ENCODE peak calls at places on chromosomes 7 and 10, in seven cellular contexts. R is astrocyte of the spinal cord, C is upper lobe of right lung, U is endothelial cell, I is OCI-LY7, N is MCF 10A, S is neural crest cell. B is an unnamed sample.

GRCh38 chr7:33852838-33853237 is 52.5 kb upstream of the BMPER start:
- DNase-seq in S (no peak), I (no peak), R (no peak), C (no peak), U (no peak), N (no peak), B (no peak)

GRCh38 chr10:43855667-43856210 is 207.1 kb upstream of the ZNF32 start:
- DNase-seq in U (no peak), N (no peak), R (no peak), I (no peak), S (no peak), C (no peak), B (no peak)

GRCh38 chr7:147170341-147171012 is 1053.9 kb downstream of the CNTNAP2 start:
- DNase-seq in S (no peak), N (no peak), I (no peak), R (no peak), U (no peak), C (no peak), B (no peak)

GRCh38 chr10:21363753-21364104 is 161.8 kb downstream of the SKIDA1 start:
- DNase-seq in I (no peak), S (no peak), R (no peak), N (peak), U (no peak), C (no peak), B (no peak)

GRCh38 chr7:4100148-4100547 is 581.9 kb upstream of the FOXK1 start:
- DNase-seq in U (no peak), C (no peak), I (no peak), N (no peak), R (no peak), S (no peak), B (no peak)

GRCh38 chr7:98982686-98983085 is 104.4 kb downstream of the TRRAP start:
- DNase-seq in S (no peak), R (no peak), C (peak), U (no peak), N (no peak), I (no peak), B (no peak)

GRCh38 chr10:114915294-114915693 is 22.7 kb upstream of the TRUB1 start:
- DNase-seq in R (no peak), S (no peak), I (no peak), U (no peak), N (no peak), C (no peak), B (no peak)

GRCh38 chr7:41503438-41503837 is 199.5 kb downstream of the INHBA start:
- DNase-seq in S (no peak), N (no peak), I (no peak), R (peak), C (no peak), U (no peak), B (no peak)

GRCh38 chr10:122849090-122849489 is 3.4 kb upstream of the CUZD1 start:
- DNase-seq in C (no peak), R (no peak), N (peak), S (no peak), I (no peak), U (no peak), B (no peak)

GRCh38 chr10:59383436-59383835 is 21.1 kb upstream of the FAM13C start:
- DNase-seq in C (no peak), R (no peak), S (no peak), U (no peak), I (no peak), N (no peak), B (no peak)

GRCh38 chr7:129544700-129545099 is 42.4 kb downstream of the SMKR1 start:
- DNase-seq in S (no peak), C (no peak), R (no peak), U (no peak), N (no peak), I (no peak), B (no peak)

GRCh38 chr10:104779701-104780100 is 138.6 kb downstream of the SORCS3 start:
- DNase-seq in I (no peak), N (no peak), R (no peak), C (no peak), S (no peak), U (no peak), B (no peak)

GRCh38 chr10:29794776-29795635 is 160.2 kb upstream of the SVIL start:
- DNase-seq in U (no peak), S (no peak), N (no peak), R (peak), C (no peak), I (no peak), B (no peak)

GRCh38 chr10:55550241-55550640 is 749.2 kb upstream of the PCDH15 start:
- DNase-seq in U (no peak), C (no peak), I (no peak), N (peak), R (peak), S (no peak), B (no peak)

GRCh38 chr7:28745351-28745750 is 212.8 kb downstream of the TRIL start:
- DNase-seq in C (no peak), I (no peak), N (no peak), S (no peak), R (no peak), U (no peak), B (no peak)

GRCh38 chr7:3482147-3482921 is 181.3 kb downstream of the SDK1 start:
- DNase-seq in S (peak), I (peak), R (peak), C (no peak), N (peak), U (peak), B (no peak)

GRCh38 chr7:149468208-149468607 is 7.3 kb upstream of the ZNF777 start:
- DNase-seq in U (no peak), I (no peak), C (no peak), S (no peak), N (peak), R (peak), B (no peak)

GRCh38 chr10:52890281-52890680 is 117.7 kb upstream of the MBL2 start:
- DNase-seq in S (no peak), I (no peak), N (no peak), C (no peak), U (no peak), R (no peak), B (no peak)

GRCh38 chr7:149824748-149825566 is 13.2 kb upstream of the ZNF862 start:
- DNase-seq in I (no peak), S (no peak), U (no peak), N (no peak), R (no peak), C (peak), B (no peak)

GRCh38 chr7:2402687-2403013 is 761 bp upstream of the CHST12 start:
- DNase-seq in I (no peak), C (no peak), N (no peak), S (no peak), U (no peak), R (no peak), B (no peak)

GRCh38 chr7:2405201-2405600 is 1.8 kb downstream of the CHST12 start:
- DNase-seq in R (no peak), C (no peak), I (no peak), S (no peak), U (no peak), N (no peak), B (no peak)

GRCh38 chr7:2403014-2403717 is at the start of gene CHST12:
- DNase-seq in R (peak), I (peak), N (peak), U (peak), S (peak), C (peak), B (peak)

GRCh38 chr7:2404714-2405119 is 1.3 kb downstream of the CHST12 start:
- DNase-seq in U (no peak), S (no peak), N (no peak), R (no peak), C (no peak), I (peak), B (no peak)

GRCh38 chr7:2403718-2404648 is 572 bp downstream of the CHST12 start:
- DNase-seq in U (peak), N (peak), S (peak), R (peak), C (peak), I (peak), B (peak)
- TF ChIP-seq CTCF in U (no peak), N (no peak), S (peak), R (peak), C (peak), I (no peak), B (no peak)

GRCh38 chr7:150876817-150877526 is 24.7 kb downstream of the AOC1 start:
- DNase-seq in N (peak), I (peak), R (peak), U (peak), S (peak), C (no peak), B (peak)

GRCh38 chr7:150877545-150877944 is 25.2 kb downstream of the AOC1 start:
- DNase-seq in C (no peak), R (no peak), I (no peak), U (no peak), S (no peak), N (no peak), B (no peak)

GRCh38 chr7:150874401-150875198 is 22.3 kb downstream of the AOC1 start:
- DNase-seq in N (no peak), S (no peak), U (no peak), I (no peak), C (no peak), R (no peak), B (no peak)

GRCh38 chr7:150879345-150879744 is 27.0 kb downstream of the AOC1 start:
- DNase-seq in S (no peak), N (no peak), C (no peak), U (no peak), I (no peak), R (no peak), B (peak)

DNA sequence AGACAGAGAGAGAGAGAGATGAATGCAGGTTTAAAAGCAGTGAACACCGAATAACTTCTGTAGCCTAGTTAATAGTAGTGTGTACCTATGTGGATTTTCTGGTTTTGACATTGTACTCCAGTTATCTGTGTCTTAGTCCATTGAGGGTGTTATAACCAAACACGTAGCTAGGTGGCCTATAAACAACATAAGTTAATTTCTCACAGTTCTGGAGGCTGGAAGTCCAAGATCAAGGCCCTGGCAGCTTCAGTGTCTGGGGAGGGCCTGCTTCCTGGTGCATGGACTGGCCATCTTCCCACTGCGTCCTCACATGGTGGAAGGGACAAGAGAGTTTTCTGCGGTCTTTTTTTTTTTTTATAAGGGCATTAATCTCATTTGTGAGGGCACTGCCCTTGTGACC is 23.5 kb downstream of the AOC1 start:
- DNase-seq in N (peak), I (peak), C (no peak), R (no peak), S (no peak), U (no peak), B (peak)
- TF ChIP-seq CTCF in N (no peak), I (peak), C (no peak), R (no peak), S (peak), U (no peak), B (no peak)

GRCh38 chr7:137606061-137606674 is 240.6 kb downstream of the DGKI start:
- DNase-seq in U (no peak), I (peak), C (no peak), S (no peak), N (peak), R (peak), B (no peak)
- TF ChIP-seq CTCF in U (peak), I (peak), C (peak), S (peak), N (peak), R (peak), B (no peak)

DNA sequence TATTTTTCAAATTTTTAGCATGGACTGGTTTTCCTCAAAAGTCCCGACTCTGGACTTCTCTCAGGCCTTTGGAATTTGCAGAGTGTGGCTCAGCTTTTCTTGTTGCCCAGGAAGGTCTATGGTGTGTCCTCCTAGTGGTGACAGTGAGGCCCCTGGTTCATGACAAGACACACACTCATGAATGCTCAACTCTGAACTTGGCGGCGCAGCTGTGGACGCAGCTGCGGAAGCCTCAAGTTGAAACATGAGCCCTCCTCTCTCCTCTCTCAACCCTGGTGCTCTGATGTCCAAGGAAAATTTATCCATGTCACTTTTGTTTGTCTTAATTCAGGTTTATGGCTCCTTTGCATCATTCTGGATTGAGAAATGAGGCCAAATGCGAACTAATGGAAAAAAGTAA is 183.9 kb downstream of the HECW1 start:
- DNase-seq in R (no peak), C (no peak), U (no peak), S (no peak), I (no peak), N (no peak), B (no peak)
- TF ChIP-seq CTCF in R (peak), C (no peak), U (no peak), S (peak), I (peak), N (no peak), B (no peak)

DNA sequence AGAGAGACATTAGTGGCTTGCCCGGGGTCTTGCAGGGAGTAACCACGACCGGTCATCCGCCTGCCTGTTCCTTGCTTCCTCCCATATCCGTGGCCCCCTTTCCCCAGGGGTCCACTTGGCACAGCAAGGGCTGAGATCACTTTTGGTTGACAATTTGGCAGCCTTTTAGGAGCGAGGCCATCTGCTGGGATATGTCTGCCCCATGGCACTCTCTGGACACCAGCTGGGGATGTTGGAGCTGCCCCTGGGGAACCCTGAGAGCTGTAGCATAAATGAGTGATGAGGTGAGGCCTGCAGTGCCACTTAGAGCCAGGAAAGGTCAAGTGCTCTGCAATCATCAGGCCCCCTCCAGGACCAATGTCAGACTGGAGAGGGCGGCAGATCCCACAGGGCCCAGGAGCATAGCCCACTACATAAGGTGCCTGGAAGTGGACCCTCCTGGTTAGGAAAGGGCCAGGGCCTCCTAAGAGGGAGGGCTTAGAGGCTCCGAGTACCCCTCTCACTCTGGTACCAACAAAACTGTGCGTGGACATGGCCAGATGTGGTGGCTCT is 92.1 kb downstream of the HIP1 start:
- DNase-seq in S (no peak), R (no peak), N (no peak), I (no peak), C (no peak), U (no peak), B (no peak)
- TF ChIP-seq CTCF in S (no peak), R (no peak), N (no peak), I (no peak), C (no peak), U (no peak), B (no peak)

DNA sequence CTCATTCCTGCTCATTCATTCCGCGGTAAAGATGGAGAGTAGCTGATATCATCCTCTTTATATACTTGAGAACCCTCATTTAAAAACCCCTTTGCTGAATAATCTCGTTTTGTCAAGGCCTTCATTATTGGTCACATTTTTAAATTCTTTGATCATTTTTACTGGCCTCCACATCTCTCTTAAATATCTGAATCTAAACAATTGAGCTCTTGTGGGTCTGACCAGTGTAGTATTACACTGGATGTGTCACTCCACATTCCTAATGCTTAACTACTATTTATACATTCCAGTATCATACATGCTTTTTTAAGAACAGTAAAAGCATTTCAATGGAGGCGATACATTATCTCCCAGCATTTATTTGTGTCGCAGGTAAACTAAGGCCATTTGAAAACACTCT is 12.6 kb upstream of the PRPS1L1 start:
- DNase-seq in I (no peak), R (peak), U (no peak), N (no peak), C (no peak), S (no peak), B (no peak)
- TF ChIP-seq CTCF in I (no peak), R (no peak), U (no peak), N (no peak), C (no peak), S (no peak), B (no peak)